ENCODE peak calls at places on chromosomes 7 and 10, in seven cellular contexts. One of them, this sample, is unnamed.

GRCh38 chr10:34906021-34906965 is 91.2 kb upstream of the PARD3 start:
- DNase-seq in dorsolateral prefrontal cortex: no peak
- DNase-seq in AG04450: no peak
- DNase-seq in mammary epithelial cell: peak
- DNase-seq in hepatocyte: no peak
- DNase-seq in nephron progenitor cell: peak
- DNase-seq in lower leg skin: peak
- DNase-seq in this sample: peak

GRCh38 chr10:127411062-127411461 is 138.0 kb upstream of the NPS start:
- DNase-seq in dorsolateral prefrontal cortex: no peak
- DNase-seq in AG04450: no peak
- DNase-seq in mammary epithelial cell: no peak
- DNase-seq in hepatocyte: no peak
- DNase-seq in nephron progenitor cell: no peak
- DNase-seq in lower leg skin: no peak
- DNase-seq in this sample: no peak

GRCh38 chr7:92781117-92781720 is 55.2 kb downstream of the CDK6 start:
- DNase-seq in dorsolateral prefrontal cortex: no peak
- DNase-seq in AG04450: no peak
- DNase-seq in mammary epithelial cell: no peak
- DNase-seq in hepatocyte: no peak
- DNase-seq in nephron progenitor cell: no peak
- DNase-seq in lower leg skin: no peak
- DNase-seq in this sample: no peak

GRCh38 chr10:118595598-118596425 is at the start of gene PRLHR:
- DNase-seq in dorsolateral prefrontal cortex: no peak
- DNase-seq in AG04450: no peak
- DNase-seq in mammary epithelial cell: no peak
- DNase-seq in hepatocyte: peak
- DNase-seq in nephron progenitor cell: peak
- DNase-seq in lower leg skin: no peak
- DNase-seq in this sample: peak

GRCh38 chr7:71173955-71174354 is 42.0 kb downstream of the GALNT17 start:
- DNase-seq in dorsolateral prefrontal cortex: peak
- DNase-seq in AG04450: no peak
- DNase-seq in mammary epithelial cell: no peak
- DNase-seq in hepatocyte: peak
- DNase-seq in nephron progenitor cell: no peak
- DNase-seq in lower leg skin: peak
- DNase-seq in this sample: no peak

GRCh38 chr10:124632064-124632531 is 112.1 kb downstream of the FAM53B start:
- DNase-seq in dorsolateral prefrontal cortex: peak
- DNase-seq in AG04450: no peak
- DNase-seq in mammary epithelial cell: peak
- DNase-seq in hepatocyte: no peak
- DNase-seq in nephron progenitor cell: no peak
- DNase-seq in lower leg skin: no peak
- DNase-seq in this sample: no peak

GRCh38 chr7:121547341-121548092 is 151.4 kb upstream of the FAM3C start:
- DNase-seq in dorsolateral prefrontal cortex: no peak
- DNase-seq in AG04450: peak
- DNase-seq in mammary epithelial cell: peak
- DNase-seq in hepatocyte: peak
- DNase-seq in nephron progenitor cell: peak
- DNase-seq in lower leg skin: no peak
- DNase-seq in this sample: no peak

GRCh38 chr10:126646101-126646500 is 24.4 kb downstream of the C10orf90 start:
- DNase-seq in dorsolateral prefrontal cortex: no peak
- DNase-seq in AG04450: no peak
- DNase-seq in mammary epithelial cell: peak
- DNase-seq in hepatocyte: no peak
- DNase-seq in nephron progenitor cell: no peak
- DNase-seq in lower leg skin: no peak
- DNase-seq in this sample: no peak

GRCh38 chr7:80216996-80217842 is 82.6 kb downstream of the GNAI1 start:
- DNase-seq in dorsolateral prefrontal cortex: no peak
- DNase-seq in AG04450: no peak
- DNase-seq in mammary epithelial cell: no peak
- DNase-seq in hepatocyte: no peak
- DNase-seq in nephron progenitor cell: no peak
- DNase-seq in lower leg skin: no peak
- DNase-seq in this sample: no peak

GRCh38 chr7:43534110-43534509 is 48.8 kb upstream of the STK17A start:
- DNase-seq in dorsolateral prefrontal cortex: no peak
- DNase-seq in AG04450: peak
- DNase-seq in mammary epithelial cell: no peak
- DNase-seq in hepatocyte: peak
- DNase-seq in nephron progenitor cell: no peak
- DNase-seq in lower leg skin: no peak
- DNase-seq in this sample: no peak

GRCh38 chr7:64515330-64515729 is 47.5 kb downstream of the ZNF680 start:
- DNase-seq in dorsolateral prefrontal cortex: no peak
- DNase-seq in AG04450: no peak
- DNase-seq in mammary epithelial cell: peak
- DNase-seq in hepatocyte: no peak
- DNase-seq in nephron progenitor cell: no peak
- DNase-seq in lower leg skin: no peak
- DNase-seq in this sample: no peak

GRCh38 chr10:74888947-74889661 is 62.7 kb downstream of the KAT6B start:
- DNase-seq in dorsolateral prefrontal cortex: no peak
- DNase-seq in AG04450: no peak
- DNase-seq in mammary epithelial cell: no peak
- DNase-seq in hepatocyte: no peak
- DNase-seq in nephron progenitor cell: no peak
- DNase-seq in lower leg skin: peak
- DNase-seq in this sample: no peak

GRCh38 chr7:22114440-22114981 is 168.8 kb upstream of the CDCA7L start:
- DNase-seq in dorsolateral prefrontal cortex: no peak
- DNase-seq in AG04450: no peak
- DNase-seq in mammary epithelial cell: no peak
- DNase-seq in hepatocyte: no peak
- DNase-seq in nephron progenitor cell: no peak
- DNase-seq in lower leg skin: peak
- DNase-seq in this sample: no peak

GRCh38 chr10:120607016-120607709 is 150.1 kb downstream of the PLPP4 start:
- DNase-seq in dorsolateral prefrontal cortex: no peak
- DNase-seq in AG04450: no peak
- DNase-seq in mammary epithelial cell: peak
- DNase-seq in hepatocyte: no peak
- DNase-seq in nephron progenitor cell: no peak
- DNase-seq in lower leg skin: no peak
- DNase-seq in this sample: no peak

GRCh38 chr10:15751048-15751447 is 31.3 kb upstream of the ITGA8 start:
- DNase-seq in dorsolateral prefrontal cortex: no peak
- DNase-seq in AG04450: no peak
- DNase-seq in mammary epithelial cell: no peak
- DNase-seq in hepatocyte: no peak
- DNase-seq in nephron progenitor cell: no peak
- DNase-seq in lower leg skin: no peak
- DNase-seq in this sample: no peak

GRCh38 chr10:78774999-78775711 is 293.6 kb upstream of the ZMIZ1 start:
- DNase-seq in dorsolateral prefrontal cortex: no peak
- DNase-seq in AG04450: peak
- DNase-seq in mammary epithelial cell: no peak
- DNase-seq in hepatocyte: peak
- DNase-seq in nephron progenitor cell: peak
- DNase-seq in lower leg skin: peak
- DNase-seq in this sample: no peak

GRCh38 chr7:30327813-30328212 is 43.4 kb downstream of the ZNRF2 start:
- DNase-seq in dorsolateral prefrontal cortex: no peak
- DNase-seq in AG04450: peak
- DNase-seq in mammary epithelial cell: peak
- DNase-seq in hepatocyte: no peak
- DNase-seq in nephron progenitor cell: no peak
- DNase-seq in lower leg skin: no peak
- DNase-seq in this sample: no peak

DNA sequence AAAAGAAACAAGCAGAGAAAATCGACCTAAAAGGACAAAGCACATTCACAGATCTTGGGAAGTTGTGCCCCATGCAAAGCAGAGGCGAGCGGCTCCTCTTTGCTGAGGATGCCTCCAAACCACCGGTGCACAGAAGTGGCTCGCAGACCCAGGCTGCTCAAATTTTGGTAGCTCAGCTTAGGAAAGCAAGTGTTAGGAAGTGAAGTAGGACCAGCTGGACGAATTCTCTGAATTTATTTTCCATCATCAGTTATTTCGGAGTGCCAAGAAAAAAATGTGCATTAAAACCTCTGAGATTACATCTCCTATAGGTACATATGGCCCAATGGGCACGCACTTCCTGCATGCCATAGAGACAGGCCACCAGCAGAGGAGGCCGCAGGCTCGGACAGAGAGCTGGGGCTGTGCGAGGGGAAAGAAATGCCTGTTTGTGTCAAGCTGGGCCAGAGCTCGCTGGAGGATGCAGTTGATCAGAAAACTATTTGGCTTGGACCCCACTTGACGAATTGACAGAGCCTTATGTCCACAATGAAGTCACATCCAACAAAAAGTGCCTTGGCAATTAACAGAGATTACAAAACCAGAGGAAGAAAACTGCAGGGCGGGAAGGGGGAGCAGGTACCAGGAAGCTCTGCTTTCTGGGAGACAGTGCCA is 122.3 kb upstream of the LYZL2 start:
- DNase-seq in dorsolateral prefrontal cortex: peak
- DNase-seq in AG04450: peak
- DNase-seq in mammary epithelial cell: no peak
- DNase-seq in hepatocyte: peak
- DNase-seq in nephron progenitor cell: peak
- DNase-seq in lower leg skin: peak
- DNase-seq in this sample: peak
- TF ChIP-seq CTCF in dorsolateral prefrontal cortex: peak
- TF ChIP-seq CTCF in AG04450: peak
- TF ChIP-seq CTCF in mammary epithelial cell: peak
- TF ChIP-seq CTCF in hepatocyte: peak
- TF ChIP-seq CTCF in nephron progenitor cell: peak
- TF ChIP-seq CTCF in lower leg skin: peak
- TF ChIP-seq CTCF in this sample: peak

GRCh38 chr10:785539-786214 is 96.2 kb upstream of the DIP2C start:
- DNase-seq in dorsolateral prefrontal cortex: no peak
- DNase-seq in AG04450: no peak
- DNase-seq in mammary epithelial cell: no peak
- DNase-seq in hepatocyte: no peak
- DNase-seq in nephron progenitor cell: no peak
- DNase-seq in lower leg skin: peak
- DNase-seq in this sample: no peak

GRCh38 chr10:782751-783648 is 93.5 kb upstream of the DIP2C start:
- DNase-seq in dorsolateral prefrontal cortex: no peak
- DNase-seq in AG04450: no peak
- DNase-seq in mammary epithelial cell: no peak
- DNase-seq in hepatocyte: no peak
- DNase-seq in nephron progenitor cell: no peak
- DNase-seq in lower leg skin: peak
- DNase-seq in this sample: peak

GRCh38 chr10:786666-787512 is 97.4 kb upstream of the DIP2C start:
- DNase-seq in dorsolateral prefrontal cortex: no peak
- DNase-seq in AG04450: no peak
- DNase-seq in mammary epithelial cell: no peak
- DNase-seq in hepatocyte: no peak
- DNase-seq in nephron progenitor cell: no peak
- DNase-seq in lower leg skin: peak
- DNase-seq in this sample: no peak

GRCh38 chr10:784377-784758 is 94.9 kb upstream of the DIP2C start:
- DNase-seq in dorsolateral prefrontal cortex: peak
- DNase-seq in AG04450: no peak
- DNase-seq in mammary epithelial cell: no peak
- DNase-seq in hepatocyte: peak
- DNase-seq in nephron progenitor cell: no peak
- DNase-seq in lower leg skin: peak
- DNase-seq in this sample: peak

DNA sequence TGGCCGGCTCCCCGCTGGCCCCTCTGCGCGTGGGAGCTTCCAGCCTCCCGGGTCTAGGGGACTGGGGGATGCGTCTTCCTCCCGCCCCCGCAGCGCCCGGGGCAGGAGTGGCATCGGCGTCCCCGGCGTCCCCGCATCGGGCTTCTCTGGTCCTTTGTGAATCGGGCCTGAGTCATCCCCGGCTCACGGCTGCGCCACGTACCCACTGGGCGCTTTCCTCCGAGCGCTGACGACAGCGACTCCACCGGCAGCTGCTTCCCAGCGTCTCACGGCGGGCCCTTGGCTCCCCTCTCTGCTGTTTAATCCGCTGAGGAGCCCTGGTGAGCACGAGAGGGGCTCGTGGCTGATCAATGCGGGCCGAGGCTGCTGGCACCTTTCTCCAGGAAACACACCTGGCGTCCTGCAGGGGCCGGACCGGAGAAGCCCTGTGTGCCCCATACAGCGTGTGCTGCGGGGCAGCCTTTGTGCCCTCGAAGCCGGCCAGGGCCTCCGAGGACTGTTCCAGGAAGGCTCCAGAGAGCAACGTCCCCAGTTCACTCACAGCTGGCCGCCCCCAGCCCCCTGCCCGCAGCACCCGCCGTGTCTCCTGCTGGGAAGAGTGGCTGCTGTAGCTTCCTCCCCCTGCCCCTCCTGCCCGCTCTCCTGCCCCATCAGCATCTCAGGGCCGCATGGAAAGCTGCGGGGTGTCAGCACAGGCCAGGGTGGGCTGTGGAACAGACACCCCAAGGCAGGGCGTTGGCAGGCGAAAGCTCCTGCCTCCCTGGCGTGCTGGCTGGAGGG is 95.5 kb upstream of the DIP2C start:
- DNase-seq in dorsolateral prefrontal cortex: peak
- DNase-seq in AG04450: peak
- DNase-seq in mammary epithelial cell: peak
- DNase-seq in hepatocyte: peak
- DNase-seq in nephron progenitor cell: peak
- DNase-seq in lower leg skin: peak
- DNase-seq in this sample: peak
- TF ChIP-seq CTCF in dorsolateral prefrontal cortex: no peak
- TF ChIP-seq CTCF in AG04450: peak
- TF ChIP-seq CTCF in mammary epithelial cell: no peak
- TF ChIP-seq CTCF in hepatocyte: peak
- TF ChIP-seq CTCF in nephron progenitor cell: no peak
- TF ChIP-seq CTCF in lower leg skin: no peak
- TF ChIP-seq CTCF in this sample: peak

GRCh38 chr7:107754642-107755041 is 10.7 kb downstream of the CBLL1 start:
- DNase-seq in dorsolateral prefrontal cortex: no peak
- DNase-seq in AG04450: no peak
- DNase-seq in mammary epithelial cell: no peak
- DNase-seq in hepatocyte: no peak
- DNase-seq in nephron progenitor cell: no peak
- DNase-seq in lower leg skin: no peak
- DNase-seq in this sample: no peak
- TF ChIP-seq CTCF in dorsolateral prefrontal cortex: no peak
- TF ChIP-seq CTCF in AG04450: peak
- TF ChIP-seq CTCF in mammary epithelial cell: peak
- TF ChIP-seq CTCF in hepatocyte: no peak
- TF ChIP-seq CTCF in nephron progenitor cell: no peak
- TF ChIP-seq CTCF in lower leg skin: no peak
- TF ChIP-seq CTCF in this sample: peak

DNA sequence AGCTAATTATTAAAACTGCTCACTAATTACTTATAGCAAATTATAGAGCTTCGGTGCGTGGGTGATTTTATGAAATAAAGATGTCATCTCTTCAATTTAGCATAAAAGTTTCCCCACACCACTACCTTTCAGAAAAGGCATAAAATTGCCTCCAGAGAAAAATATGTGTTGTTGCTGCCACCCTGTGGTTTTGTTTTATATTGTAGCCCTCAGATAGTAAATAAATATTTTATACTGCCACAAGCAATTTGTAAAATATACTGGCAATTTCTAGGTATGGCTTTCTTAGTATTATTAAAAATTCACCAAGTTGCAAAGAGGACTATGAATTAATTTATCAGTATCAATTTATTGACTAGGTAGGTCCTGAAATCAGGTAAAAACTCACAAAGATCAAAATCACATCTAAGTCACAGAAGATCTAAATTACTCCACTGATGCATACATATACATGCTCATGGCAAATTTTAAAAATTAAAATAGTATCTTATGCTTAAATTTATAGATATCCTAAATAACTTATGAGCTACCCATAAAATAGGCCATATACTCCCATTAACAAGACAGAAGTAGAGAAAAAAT is 26.5 kb downstream of the ASNS start:
- DNase-seq in dorsolateral prefrontal cortex: no peak
- DNase-seq in AG04450: no peak
- DNase-seq in mammary epithelial cell: no peak
- DNase-seq in hepatocyte: peak
- DNase-seq in nephron progenitor cell: no peak
- DNase-seq in lower leg skin: no peak
- DNase-seq in this sample: peak
- TF ChIP-seq CTCF in dorsolateral prefrontal cortex: peak
- TF ChIP-seq CTCF in AG04450: peak
- TF ChIP-seq CTCF in mammary epithelial cell: peak
- TF ChIP-seq CTCF in hepatocyte: peak
- TF ChIP-seq CTCF in nephron progenitor cell: peak
- TF ChIP-seq CTCF in lower leg skin: no peak
- TF ChIP-seq CTCF in this sample: peak

This sample was measured in neural crest cell.